ENCODE peak calls at places on chromosomes 13 and 19, in four cellular contexts. M is adrenal gland; V is CD8-positive, alpha-beta T cell; Q is right lobe of liver. G is an unnamed sample.

GRCh38 chr19:51150627-51151026 is 8.5 kb downstream of the SIGLEC7 start:
- DNase-seq in M (no peak), V (no peak), Q (no peak), G (no peak)

GRCh38 chr13:21674271-21675009 is 3.6 kb downstream of the FGF9 start:
- DNase-seq in M (peak), V (no peak), Q (no peak), G (no peak)

GRCh38 chr19:33394006-33394722 is 20.7 kb downstream of the CEBPG start:
- DNase-seq in M (no peak), V (no peak), Q (peak), G (no peak)

GRCh38 chr13:19957320-19958118 is 1.0 kb upstream of the ZMYM2 start:
- DNase-seq in M (peak), V (peak), Q (peak), G (peak)

GRCh38 chr13:75959861-75960481 is 323.8 kb downstream of the LMO7 start:
- DNase-seq in M (no peak), V (no peak), Q (no peak), G (no peak)

GRCh38 chr19:30029721-30030510 is 87.9 kb downstream of the URI1 start:
- DNase-seq in M (no peak), V (no peak), Q (no peak), G (peak)

GRCh38 chr13:45932611-45933182 is 81.1 kb upstream of the SIAH3 start:
- DNase-seq in M (no peak), V (no peak), Q (no peak), G (no peak)

GRCh38 chr13:80251403-80251802 is 89.5 kb downstream of the SPRY2 start:
- DNase-seq in M (no peak), V (no peak), Q (no peak), G (no peak)

GRCh38 chr13:70960841-70961443 is 852.7 kb upstream of the KLHL1 start:
- DNase-seq in M (no peak), V (no peak), Q (no peak), G (no peak)

GRCh38 chr19:15323496-15324235 is 8.7 kb downstream of the BRD4 start:
- DNase-seq in M (peak), V (no peak), Q (no peak), G (peak)

GRCh38 chr13:36766295-36766694 is 52.7 kb upstream of the RFXAP start:
- DNase-seq in M (no peak), V (no peak), Q (no peak), G (peak)

GRCh38 chr19:3834349-3835054 is 34.3 kb downstream of the ZFR2 start:
- DNase-seq in M (no peak), V (no peak), Q (no peak), G (no peak)

GRCh38 chr19:3505598-3506383 is at the start of gene FZR1:
- DNase-seq in M (peak), V (peak), Q (peak), G (peak)

GRCh38 chr13:35260316-35260715 is 216.2 kb downstream of the MAB21L1 start:
- DNase-seq in M (no peak), V (no peak), Q (no peak), G (no peak)

GRCh38 chr13:111506621-111507020 is 186.2 kb downstream of the TEX29 start:
- DNase-seq in M (no peak), V (no peak), Q (no peak), G (no peak)

GRCh38 chr19:13807421-13808021 is 12.3 kb downstream of the ZSWIM4 start:
- DNase-seq in M (no peak), V (no peak), Q (no peak), G (no peak)

GRCh38 chr13:39317284-39317683 is 279.0 kb downstream of the NHLRC3 start:
- DNase-seq in M (peak), V (no peak), Q (no peak), G (no peak)

GRCh38 chr13:107545946-107546502 is 669.3 kb downstream of the LIG4 start:
- DNase-seq in M (no peak), V (no peak), Q (no peak), G (no peak)

GRCh38 chr19:36604656-36605100 is 435 bp upstream of the ZNF382 start:
- DNase-seq in M (peak), V (peak), Q (peak), G (no peak)

GRCh38 chr13:110298566-110299321 is 8.2 kb downstream of the COL4A1 start:
- DNase-seq in M (no peak), V (no peak), Q (peak), G (no peak)

GRCh38 chr13:110294624-110295023 is 12.3 kb downstream of the COL4A1 start:
- DNase-seq in M (no peak), V (no peak), Q (no peak), G (no peak)

GRCh38 chr13:110297771-110298170 is 9.2 kb downstream of the COL4A1 start:
- DNase-seq in M (no peak), V (no peak), Q (no peak), G (no peak)

GRCh38 chr13:110298221-110298565 is 8.8 kb downstream of the COL4A1 start:
- DNase-seq in M (no peak), V (no peak), Q (no peak), G (no peak)

DNA sequence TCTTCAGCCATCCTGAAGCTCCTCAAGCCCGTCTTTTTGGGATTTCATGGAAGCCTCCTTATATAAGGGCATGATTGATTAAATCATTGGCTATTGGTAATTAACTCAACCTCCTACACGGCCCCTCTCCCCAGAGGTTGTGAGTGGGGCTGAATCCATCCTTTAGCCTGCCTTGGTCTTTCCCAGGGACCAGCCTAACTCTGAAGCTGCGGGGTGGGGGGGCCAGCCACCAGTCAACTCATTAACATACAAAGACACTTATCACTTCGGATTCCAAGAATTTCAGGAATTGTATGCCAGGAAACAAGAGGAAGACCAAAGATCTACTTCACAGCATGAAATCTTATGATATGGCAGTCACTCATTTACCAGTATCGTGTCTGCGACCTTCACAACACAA is 9.9 kb downstream of the COL4A1 start:
- DNase-seq in M (no peak), V (no peak), Q (no peak), G (no peak)
- H3K27ac ChIP-seq in M (no peak), V (no peak), Q (no peak), G (no peak)

GRCh38 chr13:109389892-109390345 is 396.5 kb downstream of the IRS2 start:
- DNase-seq in M (no peak), V (no peak), Q (no peak), G (no peak)

GRCh38 chr13:109393045-109393444 is 393.3 kb downstream of the IRS2 start:
- DNase-seq in M (no peak), V (no peak), Q (no peak), G (no peak)

GRCh38 chr13:109390391-109390790 is 396.0 kb downstream of the IRS2 start:
- DNase-seq in M (no peak), V (no peak), Q (no peak), G (no peak)

GRCh38 chr13:109387438-109387837 is 398.9 kb downstream of the IRS2 start:
- DNase-seq in M (no peak), V (no peak), Q (no peak), G (no peak)

GRCh38 chr13:109389456-109389855 is 396.9 kb downstream of the IRS2 start:
- DNase-seq in M (no peak), V (no peak), Q (no peak), G (no peak)
- H3K27ac ChIP-seq in M (no peak), V (no peak), Q (peak), G (no peak)

GRCh38 chr19:8463343-8463742 is 18.6 kb downstream of the HNRNPM start:
- DNase-seq in M (no peak), V (no peak), Q (no peak), G (no peak)

GRCh38 chr19:8460516-8461298 is 15.9 kb downstream of the HNRNPM start:
- DNase-seq in M (no peak), V (no peak), Q (no peak), G (no peak)

GRCh38 chr19:8461376-8461775 is 16.6 kb downstream of the HNRNPM start:
- DNase-seq in M (no peak), V (no peak), Q (no peak), G (no peak)

GRCh38 chr19:8461891-8462290 is 17.1 kb downstream of the HNRNPM start:
- DNase-seq in M (no peak), V (no peak), Q (no peak), G (no peak)

DNA sequence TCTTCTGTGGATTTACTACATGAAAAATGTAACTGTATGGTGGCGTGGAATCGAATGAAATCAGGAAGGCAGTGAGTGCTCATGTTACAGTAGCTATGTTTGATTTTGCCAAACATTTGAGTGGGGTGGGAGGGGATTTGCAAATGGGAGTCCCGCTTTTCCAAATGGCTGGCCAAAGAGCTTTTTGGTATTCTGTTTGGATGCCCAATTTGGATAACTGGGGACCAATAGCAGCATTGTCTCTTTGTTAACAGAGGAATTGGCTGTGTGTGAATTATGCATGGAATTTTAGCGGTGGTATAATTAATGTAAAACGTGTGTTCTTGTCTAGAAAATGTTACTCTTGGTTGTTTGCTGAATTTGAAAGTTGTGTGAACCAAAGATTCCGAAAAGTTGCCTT is 17.8 kb downstream of the HNRNPM start:
- DNase-seq in M (no peak), V (no peak), Q (no peak), G (no peak)
- H3K27ac ChIP-seq in M (no peak), V (no peak), Q (no peak), G (no peak)

DNA sequence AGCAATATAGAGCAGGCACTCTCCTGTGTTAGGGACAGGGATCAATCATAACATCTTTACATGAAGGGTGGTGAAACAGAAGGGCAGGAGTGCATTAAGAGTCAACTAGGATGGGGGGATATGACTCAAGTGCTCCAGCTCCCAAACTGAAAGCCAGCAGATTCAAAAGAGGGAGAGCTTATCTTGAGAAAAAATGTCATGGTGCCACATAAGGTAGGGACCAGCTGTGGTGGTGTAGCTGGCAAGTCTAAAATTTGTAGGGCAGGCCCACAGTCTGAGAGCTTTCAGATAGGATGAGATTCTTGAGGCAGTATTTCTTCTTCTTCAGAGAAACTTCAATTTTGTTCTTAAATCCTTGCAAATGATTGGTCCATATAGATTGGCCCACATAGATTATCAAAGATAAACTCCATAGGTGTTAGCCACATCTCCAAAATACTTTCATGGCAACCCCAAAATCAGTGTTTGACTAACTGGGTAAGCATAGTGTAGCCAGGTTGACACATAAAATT is 19.1 kb downstream of the DNAJC15 start:
- DNase-seq in M (no peak), V (no peak), Q (no peak), G (no peak)
- H3K27ac ChIP-seq in M (no peak), V (no peak), Q (no peak), G (no peak)

GRCh38 chr13:49791753-49792549 is 531 bp downstream of the KPNA3 start:
- DNase-seq in M (peak), V (peak), Q (peak), G (no peak)
- H3K27ac ChIP-seq in M (peak), V (peak), Q (peak), G (peak)